ENCODE peak calls at places on chromosomes 2 and 18, in ten cellular contexts. N is fibroblast of mammary gland, M is upper lobe of right lung, D is tibial nerve, Z is transverse colon, I is retinal pigment epithelial cell, X is tibial artery, R is heart right ventricle, B is osteoblast, P is body of pancreas. Y is an unnamed sample.

GRCh38 chr18:50410894-50411293 is 36.0 kb downstream of the SKA1 start:
- DNase-seq in N (peak), M (no peak), D (no peak), Z (no peak), I (no peak), X (no peak), R (no peak), B (peak), P (no peak), Y (no peak)

GRCh38 chr2:20093263-20094141 is 42.1 kb upstream of the LAPTM4A start:
- DNase-seq in N (peak), M (no peak), D (peak), Z (peak), I (no peak), X (no peak), R (peak), B (peak), P (peak), Y (peak)

GRCh38 chr2:62178741-62179271 is 17.1 kb upstream of the B3GNT2 start:
- DNase-seq in N (peak), M (no peak), D (peak), Z (no peak), I (no peak), X (peak), R (peak), B (no peak), P (peak), Y (no peak)

GRCh38 chr2:227010433-227010832 is 153.6 kb downstream of the COL4A4 start:
- DNase-seq in N (peak), M (no peak), D (no peak), Z (no peak), I (no peak), X (no peak), R (no peak), B (no peak), P (no peak), Y (no peak)

GRCh38 chr2:71620851-71621251 is 167.5 kb downstream of the DYSF start:
- DNase-seq in N (no peak), M (no peak), D (no peak), Z (no peak), I (no peak), X (peak), R (peak), B (peak), P (no peak), Y (no peak)

GRCh38 chr2:12918138-12918840 is 201.6 kb downstream of the TRIB2 start:
- DNase-seq in N (peak), M (no peak), D (no peak), Z (no peak), I (no peak), X (no peak), R (no peak), B (no peak), P (no peak), Y (no peak)

GRCh38 chr2:219441451-219442205 is 7.0 kb downstream of the SPEG start:
- DNase-seq in N (peak), M (no peak), D (no peak), Z (peak), I (no peak), X (peak), R (no peak), B (peak), P (peak), Y (peak)

GRCh38 chr2:9896216-9896615 is 52.9 kb downstream of the TAF1B start:
- DNase-seq in N (no peak), M (no peak), D (no peak), Z (no peak), I (no peak), X (no peak), R (no peak), B (no peak), P (no peak), Y (no peak)

GRCh38 chr2:72572501-72572900 is 253.3 kb downstream of the EXOC6B start:
- DNase-seq in N (no peak), M (no peak), D (no peak), Z (no peak), I (peak), X (no peak), R (no peak), B (peak), P (no peak), Y (no peak)

GRCh38 chr2:206323033-206323432 is 48.6 kb downstream of the ZDBF2 start:
- DNase-seq in N (no peak), M (no peak), D (no peak), Z (no peak), I (no peak), X (no peak), R (no peak), B (no peak), P (no peak), Y (no peak)

GRCh38 chr2:88959480-88960204 is 268.2 kb downstream of the RPIA start:
- DNase-seq in N (peak), M (no peak), D (no peak), Z (no peak), I (no peak), X (no peak), R (no peak), B (no peak), P (no peak), Y (no peak)

GRCh38 chr18:35026407-35027061 is 14.7 kb upstream of the MAPRE2 start:
- DNase-seq in N (no peak), M (no peak), D (no peak), Z (no peak), I (no peak), X (no peak), R (no peak), B (no peak), P (no peak), Y (no peak)

GRCh38 chr18:75904416-75904815 is 476.9 kb upstream of the SMIM21 start:
- DNase-seq in N (no peak), M (no peak), D (no peak), Z (no peak), I (no peak), X (no peak), R (no peak), B (no peak), P (no peak), Y (no peak)

GRCh38 chr2:110828330-110828729 is 96.0 kb downstream of the ACOXL start:
- DNase-seq in N (peak), M (no peak), D (no peak), Z (no peak), I (peak), X (no peak), R (no peak), B (no peak), P (no peak), Y (no peak)

GRCh38 chr2:236168110-236169067 is at the start of gene GBX2:
- DNase-seq in N (peak), M (peak), D (no peak), Z (peak), I (no peak), X (no peak), R (no peak), B (peak), P (no peak), Y (peak)

GRCh38 chr2:112700004-112700667 is 20.7 kb upstream of the NT5DC4 start:
- DNase-seq in N (no peak), M (no peak), D (no peak), Z (no peak), I (no peak), X (no peak), R (no peak), B (no peak), P (no peak), Y (no peak)

GRCh38 chr18:54269924-54270844 is 867 bp downstream of the POLI start:
- DNase-seq in N (peak), M (no peak), D (peak), Z (peak), I (no peak), X (peak), R (peak), B (peak), P (peak), Y (peak)

GRCh38 chr2:208139447-208139846 is 6.5 kb downstream of the CRYGB start:
- DNase-seq in N (no peak), M (no peak), D (no peak), Z (no peak), I (no peak), X (no peak), R (no peak), B (no peak), P (no peak), Y (no peak)

GRCh38 chr2:66538291-66538690 is 103.4 kb downstream of the MEIS1 start:
- DNase-seq in N (peak), M (no peak), D (no peak), Z (no peak), I (no peak), X (no peak), R (no peak), B (no peak), P (no peak), Y (no peak)

GRCh38 chr2:187319441-187320108 is 128.5 kb downstream of the CALCRL start:
- DNase-seq in N (peak), M (no peak), D (no peak), Z (no peak), I (no peak), X (no peak), R (no peak), B (no peak), P (no peak), Y (no peak)

GRCh38 chr2:201254331-201254730 is 6.0 kb upstream of the CASP8 start:
- DNase-seq in N (no peak), M (no peak), D (no peak), Z (peak), I (no peak), X (no peak), R (no peak), B (peak), P (peak), Y (no peak)

GRCh38 chr2:222404126-222404891 is 20.0 kb upstream of the SGPP2 start:
- DNase-seq in N (no peak), M (no peak), D (peak), Z (peak), I (peak), X (no peak), R (no peak), B (no peak), P (no peak), Y (peak)

GRCh38 chr2:225779829-225780228 is 380.3 kb downstream of the NYAP2 start:
- DNase-seq in N (peak), M (no peak), D (no peak), Z (no peak), I (no peak), X (no peak), R (no peak), B (no peak), P (no peak), Y (no peak)

GRCh38 chr2:98454073-98454472 is 9.4 kb downstream of the INPP4A start:
- DNase-seq in N (no peak), M (no peak), D (no peak), Z (no peak), I (no peak), X (no peak), R (no peak), B (no peak), P (no peak), Y (no peak)

GRCh38 chr2:208195477-208195876 is 5.6 kb upstream of the C2orf80 start:
- DNase-seq in N (peak), M (no peak), D (no peak), Z (no peak), I (no peak), X (no peak), R (no peak), B (no peak), P (no peak), Y (no peak)

GRCh38 chr18:47749195-47749973 is 181.1 kb downstream of the SMAD2 start:
- DNase-seq in N (peak), M (peak), D (peak), Z (peak), I (peak), X (peak), R (peak), B (peak), P (peak), Y (peak)

GRCh38 chr2:96117701-96118588 is 1.6 kb upstream of the ADRA2B start:
- DNase-seq in N (no peak), M (peak), D (no peak), Z (no peak), I (no peak), X (no peak), R (no peak), B (peak), P (no peak), Y (peak)

GRCh38 chr2:105730170-105730569 is 14.5 kb upstream of the NCK2 start:
- DNase-seq in N (no peak), M (no peak), D (no peak), Z (no peak), I (no peak), X (no peak), R (no peak), B (no peak), P (no peak), Y (no peak)

GRCh38 chr2:96147593-96148201 is 2.5 kb upstream of the DUSP2 start:
- DNase-seq in N (no peak), M (peak), D (no peak), Z (peak), I (no peak), X (peak), R (no peak), B (peak), P (no peak), Y (no peak)

GRCh38 chr18:73752546-73752945 is 395.1 kb downstream of the FBXO15 start:
- DNase-seq in N (peak), M (no peak), D (no peak), Z (no peak), I (no peak), X (no peak), R (no peak), B (peak), P (no peak), Y (no peak)

GRCh38 chr2:22942441-22942840 is 442.5 kb upstream of the KLHL29 start:
- DNase-seq in N (no peak), M (no peak), D (no peak), Z (no peak), I (no peak), X (no peak), R (no peak), B (no peak), P (no peak), Y (no peak)

GRCh38 chr18:27954226-27954625 is 222.7 kb downstream of the CDH2 start:
- DNase-seq in N (peak), M (no peak), D (no peak), Z (no peak), I (no peak), X (no peak), R (no peak), B (peak), P (no peak), Y (no peak)

GRCh38 chr18:31497711-31498449 is at the start of gene DSG2:
- DNase-seq in N (peak), M (peak), D (no peak), Z (peak), I (no peak), X (no peak), R (peak), B (peak), P (peak), Y (peak)

GRCh38 chr2:36358317-36358659 is 2.7 kb downstream of the CRIM1 start:
- DNase-seq in N (peak), M (no peak), D (no peak), Z (no peak), I (no peak), X (no peak), R (no peak), B (no peak), P (no peak), Y (no peak)

GRCh38 chr2:19799881-19800780 is 101.7 kb downstream of the TTC32 start:
- DNase-seq in N (peak), M (no peak), D (no peak), Z (no peak), I (no peak), X (no peak), R (no peak), B (no peak), P (no peak), Y (no peak)

GRCh38 chr2:102082591-102083586 is 59.7 kb upstream of the IL1R1 start:
- DNase-seq in N (peak), M (no peak), D (peak), Z (no peak), I (peak), X (peak), R (peak), B (peak), P (peak), Y (no peak)

GRCh38 chr18:40877096-40877495 is 1077.9 kb upstream of the PIK3C3 start:
- DNase-seq in N (peak), M (no peak), D (no peak), Z (no peak), I (peak), X (no peak), R (no peak), B (no peak), P (no peak), Y (no peak)

GRCh38 chr2:18907508-18907907 is 318.1 kb upstream of the NT5C1B start:
- DNase-seq in N (no peak), M (no peak), D (no peak), Z (no peak), I (no peak), X (no peak), R (no peak), B (peak), P (no peak), Y (no peak)

GRCh38 chr18:23377669-23378469 is 75.2 kb upstream of the RIOK3 start:
- DNase-seq in N (peak), M (no peak), D (no peak), Z (no peak), I (peak), X (no peak), R (no peak), B (peak), P (no peak), Y (no peak)

DNA sequence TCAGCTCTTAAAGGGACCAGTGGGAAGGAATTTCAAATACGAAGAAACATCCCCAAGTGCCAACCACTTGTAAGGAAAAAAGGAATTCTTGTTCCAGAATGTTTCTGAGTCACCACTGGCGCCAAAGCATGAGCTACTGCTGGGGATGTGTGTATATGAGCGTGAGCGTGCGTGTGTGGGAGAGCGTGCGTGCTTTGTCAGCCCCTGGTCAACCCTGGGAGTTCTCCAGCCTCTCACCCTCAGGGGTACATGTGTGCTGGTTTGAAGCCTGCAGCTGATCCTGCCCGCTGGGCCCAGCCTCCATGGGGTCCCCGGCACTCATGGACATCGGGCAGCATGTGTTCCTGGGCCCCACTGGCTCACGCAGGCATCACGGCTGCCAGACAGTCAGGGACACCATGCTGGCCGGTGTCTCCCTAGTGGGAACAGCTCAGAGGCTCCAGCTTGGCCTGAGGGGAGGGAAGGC is 17.1 kb downstream of the HS6ST1 start:
- DNase-seq in N (peak), M (no peak), D (no peak), Z (no peak), I (peak), X (peak), R (no peak), B (peak), P (no peak), Y (peak)
- H3K4me3 ChIP-seq in N (no peak), M (no peak), D (no peak), Z (no peak), I (no peak), X (no peak), R (no peak), B (no peak), P (no peak), Y (no peak)

GRCh38 chr2:77081597-77081996 is 440.6 kb downstream of the LRRTM4 start:
- DNase-seq in N (no peak), M (no peak), D (no peak), Z (no peak), I (no peak), X (no peak), R (no peak), B (no peak), P (no peak), Y (no peak)
- H3K4me3 ChIP-seq in N (no peak), M (no peak), D (no peak), Z (no peak), I (no peak), X (no peak), R (no peak), B (no peak), P (no peak), Y (no peak)

DNA sequence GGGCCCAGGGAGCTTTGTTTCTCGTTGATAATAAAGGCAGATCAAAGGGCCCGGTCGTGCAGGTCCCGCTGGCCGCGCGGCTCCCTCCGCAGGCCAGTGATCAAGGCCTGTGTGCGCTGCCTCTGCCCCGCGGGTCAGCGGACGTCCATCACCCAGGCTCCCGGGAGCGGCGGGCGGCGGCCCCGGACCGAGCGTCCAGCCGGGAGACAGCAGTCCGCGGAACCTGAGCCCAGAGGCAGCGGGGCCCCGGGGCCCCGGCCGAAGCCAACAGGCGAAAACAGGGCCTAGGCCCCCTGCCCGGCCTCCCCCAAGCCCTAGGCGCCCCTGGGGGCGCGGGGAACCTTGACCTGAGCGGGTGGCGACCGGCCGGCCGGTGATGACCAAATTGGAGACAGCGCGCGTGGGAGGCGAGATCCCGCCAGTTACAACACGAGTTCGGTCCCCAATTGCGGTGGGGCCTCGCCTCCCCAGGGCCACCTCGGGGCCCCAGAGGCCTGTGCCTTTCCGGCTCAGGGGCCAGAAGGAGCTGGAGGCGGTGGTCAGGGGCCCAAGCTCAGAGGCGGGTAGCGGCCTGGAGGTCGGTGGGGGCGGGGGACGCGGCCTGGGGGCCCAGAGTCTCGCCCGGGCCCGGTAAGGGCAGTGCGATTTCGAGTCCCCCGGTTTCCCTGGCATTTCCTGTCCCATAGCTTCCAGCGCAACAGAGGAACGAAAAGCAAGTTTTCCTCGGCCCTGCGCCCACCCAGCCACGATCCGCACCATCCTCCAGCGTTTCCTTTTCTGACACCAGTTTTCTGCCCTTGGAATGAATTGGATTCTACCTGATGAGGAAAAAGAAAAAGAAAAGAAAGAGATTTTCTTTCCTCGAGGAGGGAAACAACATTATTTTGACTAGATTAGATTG is 5.9 kb downstream of the SP9 start:
- DNase-seq in N (no peak), M (no peak), D (no peak), Z (no peak), I (no peak), X (no peak), R (no peak), B (peak), P (no peak), Y (peak)
- H3K4me3 ChIP-seq in N (no peak), M (no peak), D (no peak), Z (no peak), I (no peak), X (no peak), R (no peak), B (peak), P (no peak), Y (no peak)

GRCh38 chr18:56869189-56869777 is 218.1 kb downstream of the WDR7 start:
- DNase-seq in N (peak), M (no peak), D (no peak), Z (no peak), I (no peak), X (no peak), R (peak), B (peak), P (peak), Y (no peak)

GRCh38 chr18:56878712-56879111 is 227.6 kb downstream of the WDR7 start:
- DNase-seq in N (no peak), M (no peak), D (no peak), Z (no peak), I (no peak), X (no peak), R (no peak), B (no peak), P (no peak), Y (no peak)

GRCh38 chr18:56870982-56871381 is 219.8 kb downstream of the WDR7 start:
- DNase-seq in N (no peak), M (no peak), D (no peak), Z (no peak), I (no peak), X (no peak), R (no peak), B (no peak), P (no peak), Y (no peak)

GRCh38 chr18:56872140-56872539 is 221.0 kb downstream of the WDR7 start:
- DNase-seq in N (no peak), M (no peak), D (no peak), Z (no peak), I (no peak), X (no peak), R (no peak), B (no peak), P (no peak), Y (no peak)

DNA sequence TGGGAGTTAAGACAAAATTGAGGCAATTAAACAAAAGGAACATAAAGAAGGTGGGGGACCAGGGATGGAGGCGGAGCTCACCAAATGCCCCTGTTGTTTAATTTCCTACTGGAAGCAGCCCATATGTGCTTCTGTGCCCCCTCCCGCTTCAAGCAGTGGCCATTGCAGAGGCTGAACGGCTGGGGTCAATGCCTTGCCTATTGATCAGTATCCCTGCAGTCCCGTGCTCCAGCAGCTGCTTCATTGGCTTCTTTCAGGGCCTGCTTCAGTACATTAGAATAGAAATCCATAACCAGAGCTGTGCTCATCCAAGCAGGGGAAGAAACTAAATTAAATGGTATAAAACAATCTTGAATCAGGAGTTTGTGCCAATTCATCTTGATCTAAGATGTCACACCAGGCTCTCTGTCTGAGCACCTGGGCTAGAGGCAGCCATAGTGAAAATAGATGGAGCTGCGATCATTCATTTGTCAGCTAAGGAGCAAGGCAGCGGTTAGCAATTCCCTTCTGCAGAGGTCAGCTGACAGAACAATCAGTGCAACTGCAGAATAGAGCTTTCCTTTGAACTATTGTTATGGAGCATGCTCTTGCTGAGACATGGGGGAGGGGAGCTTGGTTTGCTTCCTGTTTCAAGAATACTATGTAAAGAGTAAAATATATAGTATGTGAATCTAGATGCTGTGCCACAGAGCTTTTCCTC is 222.4 kb downstream of the WDR7 start:
- DNase-seq in N (no peak), M (no peak), D (no peak), Z (no peak), I (no peak), X (no peak), R (no peak), B (no peak), P (no peak), Y (no peak)
- H3K4me3 ChIP-seq in N (no peak), M (no peak), D (no peak), Z (no peak), I (no peak), X (no peak), R (no peak), B (no peak), P (no peak), Y (no peak)